ENCODE peak calls at places on chromosomes 11 and 22, in four cellular contexts. O is GM23338, V is HCT116, Z is breast epithelium. P is an unnamed sample.

GRCh38 chr11:66593303-66593635 is 284 bp downstream of the CCS start:
- DNase-seq in Z (no peak), O (peak; percentile 8), V (no peak), P (no peak)

GRCh38 chr11:75406338-75406777 is 7.0 kb downstream of the RPS3 start:
- DNase-seq in V (no peak), O (no peak), Z (no peak), P (no peak)

GRCh38 chr11:65625628-65626342 is 10.2 kb downstream of the PCNX3 start:
- DNase-seq in O (peak; percentile 75), V (no peak), Z (no peak), P (peak; percentile 38)

GRCh38 chr11:92225563-92226308 is 1.1 kb downstream of the FAT3 start:
- DNase-seq in O (peak; percentile 77), Z (no peak), V (no peak), P (peak; percentile 12)

GRCh38 chr11:120337896-120338840 is 2.0 kb downstream of the ARHGEF12 start:
- DNase-seq in O (no peak), Z (no peak), V (no peak), P (no peak)

GRCh38 chr11:46248270-46249102 is 29.0 kb upstream of the CREB3L1 start:
- DNase-seq in V (peak; percentile 71), O (peak; percentile 76), Z (no peak), P (no peak)

GRCh38 chr22:48320671-48321515 is 1506.8 kb downstream of the BRD1 start:
- DNase-seq in V (no peak), O (no peak), Z (no peak), P (no peak)

GRCh38 chr11:6757373-6757967 is 14.3 kb downstream of the OR2AG2 start:
- DNase-seq in O (peak; percentile 81), V (peak; percentile 32), Z (no peak), P (peak; percentile 20)

GRCh38 chr11:58039589-58039988 is 8.8 kb downstream of the OR6Q1 start:
- DNase-seq in Z (no peak), O (no peak), V (no peak), P (no peak)

GRCh38 chr11:94737171-94737611 is 31.0 kb upstream of the AMOTL1 start:
- DNase-seq in O (no peak), Z (no peak), V (no peak), P (no peak)

GRCh38 chr11:12223771-12224536 is 113.6 kb downstream of the MICAL2 start:
- DNase-seq in Z (no peak), O (no peak), V (no peak), P (peak; percentile 82)

GRCh38 chr11:130415719-130416536 is 12.5 kb downstream of the ADAMTS8 start:
- DNase-seq in Z (no peak), V (no peak), O (no peak), P (no peak)

GRCh38 chr11:96154802-96155520 is 188.0 kb downstream of the MAML2 start:
- DNase-seq in V (no peak), Z (no peak), O (no peak), P (no peak)

DNA sequence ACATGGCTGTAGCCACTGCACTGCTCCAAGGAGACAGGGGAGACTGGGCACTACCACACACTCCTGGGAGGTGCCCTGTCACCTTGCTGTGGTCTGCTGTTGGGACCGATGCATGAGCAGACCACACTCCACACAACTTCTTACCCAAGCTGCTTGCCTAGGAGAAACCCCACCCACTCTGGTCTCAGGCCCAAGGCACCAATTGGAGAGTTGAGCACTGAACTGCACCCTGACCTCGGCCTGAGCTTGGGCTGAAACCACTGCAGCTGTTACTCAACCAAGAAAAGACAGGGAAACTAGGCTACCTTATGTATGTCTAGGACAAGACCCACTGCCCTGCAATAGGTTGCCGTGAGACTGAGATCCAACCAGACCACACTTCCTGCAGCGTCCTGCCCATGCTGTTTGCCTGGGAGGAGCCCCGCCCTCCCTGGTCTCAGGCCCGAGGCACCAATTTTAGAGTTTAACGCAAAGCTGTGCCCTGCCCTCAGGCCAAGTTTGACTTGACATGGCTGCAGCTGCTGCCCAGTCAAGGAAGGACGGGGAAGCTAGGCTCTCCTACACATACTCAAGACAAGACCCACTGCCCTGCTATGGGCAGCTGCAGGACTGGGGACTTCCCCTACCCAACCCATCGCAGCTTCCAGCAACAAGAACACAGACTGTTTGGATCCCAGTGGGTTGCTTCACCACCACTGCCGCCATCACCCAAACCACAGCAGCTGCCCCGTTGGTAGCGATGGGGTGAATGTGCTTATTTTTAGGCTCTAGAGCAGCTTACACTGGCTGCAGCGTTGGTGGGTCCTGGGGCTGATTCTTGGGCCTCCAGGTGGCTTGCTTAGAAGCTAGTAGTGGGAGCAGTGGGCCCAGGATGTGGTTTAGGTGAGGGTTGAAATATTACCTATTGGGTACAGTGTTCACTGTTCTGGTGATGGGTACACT is 66.8 kb downstream of the BRD1 start:
- DNase-seq in V (no peak), O (no peak), Z (peak; percentile 33), P (no peak)
- TF ChIP-seq POLR2AphosphoS5 in V (no peak), O (no peak), Z (no peak), P (no peak)

GRCh38 chr11:9460322-9461067 is at the start of gene ZNF143:
- DNase-seq in V (peak; percentile 100), Z (peak; percentile 100), O (peak; percentile 100), P (peak; percentile 100)

GRCh38 chr11:9462172-9462799 is 1.5 kb downstream of the ZNF143 start:
- DNase-seq in Z (no peak), V (no peak), O (peak; percentile 14), P (no peak)

GRCh38 chr11:9461760-9462134 is 935 bp downstream of the ZNF143 start:
- DNase-seq in Z (no peak), V (no peak), O (no peak), P (no peak)

GRCh38 chr11:9461068-9461759 is 402 bp downstream of the ZNF143 start:
- DNase-seq in O (peak; percentile 82), Z (peak; percentile 77), V (no peak), P (peak; percentile 81)

GRCh38 chr11:9462806-9463537 is 2.2 kb downstream of the ZNF143 start:
- DNase-seq in O (no peak), Z (no peak), V (no peak), P (no peak)
- H3K4me3 ChIP-seq in O (no peak overlapping the region), Z (no peak overlapping the region), V (peak overlapping the region; percentile 3), P (no peak overlapping the region)

GRCh38 chr22:39229688-39230260 is 15.0 kb downstream of the PDGFB start:
- DNase-seq in Z (no peak), O (no peak), V (no peak), P (no peak)
- TF ChIP-seq POLR2AphosphoS5 in Z (no peak), O (no peak), V (no peak), P (no peak)

DNA sequence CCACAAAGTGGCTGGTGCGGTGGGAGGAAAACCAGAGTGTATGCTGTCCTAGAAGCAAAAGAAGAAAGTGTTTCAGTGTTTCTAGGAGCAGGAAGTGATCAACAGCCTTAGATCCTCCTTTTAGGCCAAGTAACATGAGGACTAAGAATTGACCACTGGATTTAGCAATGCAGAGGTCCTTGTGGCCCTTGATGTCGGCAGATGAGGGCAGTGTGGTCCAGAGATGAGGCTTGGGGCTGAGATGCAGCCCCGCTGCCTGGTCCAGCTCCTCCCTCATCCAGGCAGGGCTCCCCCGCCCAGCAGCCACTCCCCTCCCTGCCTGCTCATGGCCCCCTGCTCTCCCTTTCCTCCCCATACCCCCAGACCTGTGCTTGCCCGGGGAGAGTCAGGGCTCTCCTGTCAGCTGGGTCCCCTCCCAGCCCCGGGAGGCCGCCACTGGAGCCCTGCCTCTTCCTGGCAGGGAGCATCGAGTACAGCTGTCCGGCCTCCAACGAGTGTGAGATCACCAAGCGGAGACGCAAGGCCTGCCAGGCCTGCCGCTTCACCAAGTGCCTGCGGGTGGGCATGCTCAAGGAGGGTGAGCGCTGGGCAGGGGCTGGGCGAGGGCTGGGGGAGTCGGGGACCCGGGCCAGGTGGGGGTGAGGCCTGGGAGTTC is 3.7 kb downstream of the TRMT112 start:
- DNase-seq in Z (no peak), V (no peak), O (no peak), P (no peak)
- H3K4me3 ChIP-seq in Z (no peak overlapping the region), V (no peak overlapping the region), O (no peak overlapping the region), P (no peak overlapping the region)

GRCh38 chr11:68509105-68509504 is 48.6 kb downstream of the PPP6R3 start:
- DNase-seq in O (peak; percentile 28), Z (no peak), V (no peak), P (no peak)
- TF ChIP-seq POLR2AphosphoS5 in O (no peak), Z (no peak), V (no peak), P (no peak)

GRCh38 chr22:23835773-23836144 is 3.0 kb downstream of the DERL3 start:
- DNase-seq in V (no peak), Z (no peak), O (no peak), P (no peak)

GRCh38 chr22:23833911-23834317 is 4.9 kb downstream of the DERL3 start:
- DNase-seq in V (no peak), O (no peak), Z (no peak), P (no peak)

GRCh38 chr22:23834830-23835772 is 3.7 kb downstream of the DERL3 start:
- DNase-seq in V (no peak), O (no peak), Z (no peak), P (no peak)

GRCh38 chr22:23833017-23833795 is 5.6 kb downstream of the DERL3 start:
- DNase-seq in O (no peak), V (no peak), Z (no peak), P (no peak)

GRCh38 chr22:23834406-23834805 is 4.4 kb downstream of the DERL3 start:
- DNase-seq in Z (no peak), O (no peak), V (no peak), P (no peak)
- H3K4me3 ChIP-seq in Z (no peak overlapping the region), O (no peak overlapping the region), V (no peak overlapping the region), P (no peak overlapping the region)

GRCh38 chr22:38843716-38844660 is at the start of gene NPTXR:
- DNase-seq in O (peak; percentile 69), Z (no peak), V (no peak), P (peak; percentile 58)
- TF ChIP-seq POLR2AphosphoS5 in O (peak; percentile 37), Z (no peak), V (peak; percentile 75), P (no peak)

GRCh38 chr11:124717421-124717785 is 22.3 kb upstream of the NRGN start:
- DNase-seq in O (no peak), V (no peak), Z (no peak), P (no peak)
- H3K4me3 ChIP-seq in O (peak overlapping the region; percentile 76), V (no peak overlapping the region), Z (peak overlapping the region; percentile 49), P (no peak overlapping the region)

GRCh38 chr22:46123694-46124382 is 26.5 kb upstream of the PPARA start:
- DNase-seq in O (no peak), Z (no peak), V (no peak), P (no peak)

GRCh38 chr22:46121523-46122287 is 28.6 kb upstream of the PPARA start:
- DNase-seq in Z (no peak), O (no peak), V (no peak), P (no peak)

GRCh38 chr22:46121079-46121478 is 29.2 kb upstream of the PPARA start:
- DNase-seq in V (no peak), Z (no peak), O (no peak), P (no peak)

GRCh38 chr22:46122980-46123693 is 27.2 kb upstream of the PPARA start:
- DNase-seq in Z (no peak), V (no peak), O (no peak), P (no peak)

GRCh38 chr22:46122511-46122971 is 27.8 kb upstream of the PPARA start:
- DNase-seq in V (peak; percentile 8), Z (no peak), O (peak; percentile 73), P (no peak)
- TF ChIP-seq POLR2AphosphoS5 in V (no peak), Z (no peak), O (no peak), P (peak; percentile 52)